ENCODE peak calls at places on chromosomes 16 and 17, in four cellular contexts. M is HCT116, O is heart left ventricle, D is stomach. J is an unnamed sample.

GRCh38 chr17:81310963-81311550 is 15.9 kb upstream of the SLC38A10 start:
- DNase-seq in M (no peak), O (no peak), D (no peak), J (no peak)

GRCh38 chr17:77649717-77650211 is 308.7 kb upstream of the TNRC6C start:
- DNase-seq in M (peak; percentile 42), O (no peak), D (no peak), J (no peak)

GRCh38 chr17:37081287-37081686 is 132.5 kb downstream of the AATF start:
- DNase-seq in M (no peak), O (no peak), D (no peak), J (no peak)

GRCh38 chr17:66724581-66725341 is 110.2 kb upstream of the CACNG5 start:
- DNase-seq in M (no peak), O (no peak), D (peak; percentile 33), J (peak; percentile 63)

GRCh38 chr16:57446530-57447141 is 549 bp downstream of the CIAPIN1 start:
- DNase-seq in M (no peak), O (no peak), D (peak; percentile 34), J (no peak)

GRCh38 chr17:60170835-60171752 is 21.3 kb downstream of the CA4 start:
- DNase-seq in M (no peak), O (no peak), D (peak; percentile 63), J (peak; percentile 75)

GRCh38 chr17:34311291-34311690 is 7.9 kb upstream of the CCL8 start:
- DNase-seq in M (no peak), O (no peak), D (no peak), J (no peak)

GRCh38 chr16:84391151-84391873 is 23.0 kb downstream of the ATP2C2 start:
- DNase-seq in M (no peak), O (no peak), D (no peak), J (no peak)

GRCh38 chr16:54936086-54936978 is 5.7 kb downstream of the IRX5 start:
- DNase-seq in M (no peak), O (no peak), D (no peak), J (no peak)

GRCh38 chr17:19260958-19261357 is 23.8 kb downstream of the EPN2 start:
- DNase-seq in M (peak; percentile 10), O (no peak), D (no peak), J (peak; percentile 62)

GRCh38 chr17:46971647-46972300 is 7.3 kb downstream of the RPRML start:
- DNase-seq in M (no peak), O (no peak), D (no peak), J (no peak)

DNA sequence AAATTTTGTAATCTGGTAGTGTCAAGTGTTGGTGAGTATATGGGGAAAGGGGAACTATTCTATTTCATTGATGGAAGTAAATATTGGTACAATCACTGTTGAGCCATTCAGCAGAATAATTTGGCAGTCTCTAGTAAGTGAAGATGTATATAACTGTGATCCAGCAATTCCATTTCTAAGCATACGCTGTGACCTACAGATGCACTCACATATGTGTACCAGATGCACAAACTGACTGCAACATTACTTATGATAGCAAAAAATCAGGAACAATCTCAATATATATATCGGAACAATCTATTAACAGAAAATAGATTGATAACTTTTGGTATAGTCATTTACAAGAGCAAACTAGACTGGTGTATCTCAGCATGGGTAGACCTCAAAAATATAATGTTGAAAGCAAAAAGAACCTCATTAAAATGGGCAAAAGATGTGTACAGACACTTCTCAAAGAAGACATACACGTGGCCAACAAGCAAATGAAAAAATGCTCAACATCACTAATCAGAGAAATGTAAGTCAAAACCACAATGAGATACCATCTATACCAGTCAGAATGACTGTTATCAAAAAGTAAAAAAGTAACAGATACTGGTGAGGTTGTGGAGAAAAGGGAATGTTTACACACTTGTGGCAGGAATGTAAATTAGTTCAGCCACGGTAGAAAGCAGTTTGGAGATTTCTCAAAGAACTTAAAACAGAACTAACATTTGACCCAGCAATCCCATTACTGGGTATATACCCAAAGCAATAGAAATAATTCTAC is 20.8 kb downstream of the ADAP2 start:
- DNase-seq in M (no peak), O (no peak), D (no peak), J (no peak)
- TF ChIP-seq CTCF in M (no peak), O (no peak), D (no peak), J (no peak)

GRCh38 chr16:47949276-47949675 is 206.5 kb downstream of the ABCC12 start:
- DNase-seq in M (no peak), O (no peak), D (no peak), J (no peak)

GRCh38 chr16:47944589-47944988 is 211.2 kb downstream of the ABCC12 start:
- DNase-seq in M (no peak), O (no peak), D (no peak), J (no peak)

GRCh38 chr16:47947741-47948140 is 208.1 kb downstream of the ABCC12 start:
- DNase-seq in M (no peak), O (no peak), D (no peak), J (no peak)

GRCh38 chr16:47943235-47943634 is 212.6 kb downstream of the ABCC12 start:
- DNase-seq in M (no peak), O (no peak), D (no peak), J (no peak)

GRCh38 chr16:47946077-47946476 is 209.7 kb downstream of the ABCC12 start:
- DNase-seq in M (no peak), O (no peak), D (no peak), J (no peak)
- H3K4me3 ChIP-seq in M (no peak overlapping the region), O (no peak overlapping the region), D (no peak overlapping the region), J (no peak overlapping the region)

GRCh38 chr17:50589112-50589712 is 28.7 kb downstream of the CACNA1G start:
- DNase-seq in M (no peak), O (no peak), D (peak; percentile 48), J (no peak)

GRCh38 chr17:50587571-50587970 is 27.1 kb downstream of the CACNA1G start:
- DNase-seq in M (no peak), O (no peak), D (no peak), J (no peak)

GRCh38 chr17:50586421-50587247 is 26.1 kb downstream of the CACNA1G start:
- DNase-seq in M (no peak), O (no peak), D (no peak), J (no peak)

GRCh38 chr17:50585893-50586292 is 25.4 kb downstream of the CACNA1G start:
- DNase-seq in M (no peak), O (no peak), D (no peak), J (no peak)

GRCh38 chr17:50588391-50589111 is 28.0 kb downstream of the CACNA1G start:
- DNase-seq in M (no peak), O (no peak), D (peak; percentile 32), J (no peak)
- TF ChIP-seq CTCF in M (no peak), O (no peak), D (no peak), J (no peak)

DNA sequence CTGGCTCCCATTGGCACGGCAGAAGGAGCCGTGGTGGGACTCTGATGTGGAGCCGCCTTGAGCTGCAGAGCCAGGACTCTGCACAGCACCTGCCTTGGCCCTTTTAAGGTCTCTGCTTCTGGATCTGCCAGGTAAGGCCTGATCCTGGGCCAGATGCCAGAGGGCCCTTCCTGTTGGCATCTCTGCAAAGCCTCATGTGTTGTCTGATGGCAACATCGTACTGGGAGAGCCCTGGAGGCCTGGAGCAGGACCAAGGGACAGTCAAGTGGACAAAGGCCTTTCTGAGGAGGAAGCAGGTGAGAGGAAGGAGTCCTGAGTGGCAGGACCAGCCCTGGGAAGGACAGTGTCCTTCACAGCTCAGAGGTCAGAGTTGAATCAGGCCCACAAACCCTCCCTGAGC is 26.1 kb downstream of the SOCS1 start:
- DNase-seq in M (no peak), O (no peak), D (peak; percentile 62), J (peak; percentile 98)
- H3K4me3 ChIP-seq in M (no peak overlapping the region), O (no peak overlapping the region), D (no peak overlapping the region), J (no peak overlapping the region)

GRCh38 chr16:52976539-52977167 is 76.0 kb downstream of the CHD9NB start:
- DNase-seq in M (peak; percentile 7), O (no peak), D (no peak), J (peak; percentile 7)
- TF ChIP-seq CTCF in M (peak; percentile 33), O (peak; percentile 8), D (no peak), J (peak; percentile 51)

DNA sequence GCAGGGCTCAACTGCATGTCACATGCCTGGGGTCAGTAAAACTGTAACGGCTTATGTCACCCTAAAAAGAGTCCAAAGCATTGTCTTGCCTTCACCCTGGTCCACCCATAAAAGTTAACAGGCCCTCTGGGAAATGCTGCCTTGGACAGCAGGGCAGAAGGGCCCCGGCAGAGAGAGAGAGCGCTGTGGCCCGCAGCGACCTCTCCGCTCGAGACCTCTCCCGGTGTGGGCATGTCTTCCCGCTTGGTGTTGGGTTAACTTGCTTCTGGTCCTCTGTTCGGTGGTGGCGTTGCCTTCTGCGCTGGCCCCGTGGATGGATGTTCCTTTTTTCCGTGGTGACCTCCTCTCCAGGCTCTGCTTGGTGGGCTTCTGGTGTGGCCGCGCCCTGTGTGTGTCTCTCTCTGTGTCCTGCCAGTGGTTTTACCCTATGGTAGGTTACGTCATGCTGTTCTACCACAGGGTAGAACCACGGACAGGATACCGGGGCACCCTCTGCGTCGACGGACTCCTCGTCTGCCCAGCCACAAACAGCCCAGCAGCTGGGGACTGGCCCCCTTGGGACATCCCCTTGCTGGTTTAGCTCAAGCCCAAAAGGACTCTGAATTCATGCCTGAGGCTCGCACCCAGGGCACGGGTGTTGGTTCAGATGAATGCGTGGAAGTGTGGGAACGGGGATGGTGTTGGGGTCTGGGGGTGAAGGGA is 18.3 kb upstream of the CLEC18A start:
- DNase-seq in M (no peak), O (no peak), D (no peak), J (no peak)
- H3K4me3 ChIP-seq in M (no peak overlapping the region), O (no peak overlapping the region), D (no peak overlapping the region), J (no peak overlapping the region)

GRCh38 chr16:30416624-30417298 is 9.4 kb downstream of the ZNF771 start:
- DNase-seq in M (no peak), O (no peak), D (no peak), J (no peak)

GRCh38 chr16:30416047-30416603 is 8.7 kb downstream of the ZNF771 start:
- DNase-seq in M (no peak), O (no peak), D (no peak), J (no peak)

GRCh38 chr16:30421010-30421409 is 8.8 kb downstream of the DCTPP1 start:
- DNase-seq in M (no peak), O (no peak), D (no peak), J (no peak)

GRCh38 chr16:30418350-30419181 is 11.2 kb downstream of the ZNF771 start:
- DNase-seq in M (no peak), O (no peak), D (no peak), J (no peak)

GRCh38 chr16:30417447-30418349 is 10.3 kb downstream of the ZNF771 start:
- DNase-seq in M (peak; percentile 91), O (peak; percentile 86), D (peak; percentile 90), J (peak; percentile 92)
- TF ChIP-seq CTCF in M (peak; percentile 35), O (no peak), D (no peak), J (peak; percentile 40)

GRCh38 chr17:58338454-58338841 is 9.9 kb upstream of the TSPOAP1 start:
- DNase-seq in M (no peak), O (no peak), D (no peak), J (no peak)
- H3K4me3 ChIP-seq in M (no peak overlapping the region), O (no peak overlapping the region), D (peak overlapping the region; percentile 22), J (no peak overlapping the region)

DNA sequence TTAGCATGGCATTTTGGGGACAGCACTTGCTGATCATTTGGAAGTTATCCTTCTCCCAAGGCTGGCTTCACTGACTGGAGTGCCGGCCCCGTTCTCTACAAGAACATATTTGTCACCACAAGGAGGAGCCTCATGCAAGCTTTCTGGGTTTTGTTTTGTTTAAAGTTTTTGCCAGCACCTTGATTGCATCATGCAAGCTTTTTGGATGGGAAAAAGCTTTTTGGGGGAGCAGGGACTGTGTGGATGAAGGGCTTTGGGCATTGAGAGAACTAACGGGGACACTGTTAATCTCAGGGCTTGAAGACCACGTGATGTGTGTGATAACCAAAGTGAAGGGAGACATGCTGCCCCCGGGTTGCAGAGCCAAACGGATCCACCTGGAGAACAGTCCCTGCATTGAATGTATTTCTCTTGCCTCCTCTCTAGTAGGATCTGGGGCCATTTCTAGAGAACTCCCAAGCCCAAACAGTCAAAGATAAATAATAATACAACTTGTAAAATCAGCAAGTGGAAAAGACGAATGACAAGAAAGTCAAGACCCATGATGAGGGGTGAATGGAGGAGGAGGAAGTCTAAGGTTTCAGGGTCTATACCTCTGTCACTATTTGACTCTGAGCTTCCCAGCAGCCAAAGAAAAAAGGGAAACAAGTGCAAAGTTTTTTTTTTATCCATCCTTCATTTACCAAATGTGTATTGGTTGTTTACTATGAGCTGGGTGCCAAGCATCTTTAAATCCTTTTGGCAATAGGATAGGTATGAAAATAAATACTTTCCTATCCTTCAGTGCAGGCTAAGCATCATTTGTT is 17.2 kb downstream of the TMEM114 start:
- DNase-seq in M (peak; percentile 29), O (no peak), D (no peak), J (no peak)
- TF ChIP-seq CTCF in M (peak; percentile 58), O (peak; percentile 7), D (no peak), J (peak; percentile 44)

J was measured in LNCaP clone FGC.